ENCODE peak calls at places on chromosomes 6 and 20, in four cellular contexts. One of them, this sample, is unnamed.
A peak's percentile ranks its signal among the peaks of the same experiment; 100 is the strongest.

GRCh38 chr6:134247271-134247833 is 70.6 kb downstream of the SGK1 start:
- DNase-seq in stimulated activated CD8-positive, alpha-beta memory T cell treated with anti-CD3 and anti-CD28 coated beads, Interleukin-2, amount 100 ng/mL, for 1 hour: peak; percentile 31
- DNase-seq in left cardiac atrium: no peak
- DNase-seq in fibroblast of mammary gland: no peak
- DNase-seq in this sample: peak; percentile 67

GRCh38 chr6:106199998-106200397 is 113.9 kb downstream of the PRDM1 start:
- DNase-seq in stimulated activated CD8-positive, alpha-beta memory T cell treated with anti-CD3 and anti-CD28 coated beads, Interleukin-2, amount 100 ng/mL, for 1 hour: no peak
- DNase-seq in left cardiac atrium: no peak
- DNase-seq in fibroblast of mammary gland: peak; percentile 89
- DNase-seq in this sample: no peak

GRCh38 chr6:10633216-10633615 is 61.2 kb downstream of the C6orf52 start:
- DNase-seq in stimulated activated CD8-positive, alpha-beta memory T cell treated with anti-CD3 and anti-CD28 coated beads, Interleukin-2, amount 100 ng/mL, for 1 hour: no peak
- DNase-seq in left cardiac atrium: no peak
- DNase-seq in fibroblast of mammary gland: peak; percentile 91
- DNase-seq in this sample: no peak

GRCh38 chr6:148530976-148531375 is 188.3 kb downstream of the SASH1 start:
- DNase-seq in stimulated activated CD8-positive, alpha-beta memory T cell treated with anti-CD3 and anti-CD28 coated beads, Interleukin-2, amount 100 ng/mL, for 1 hour: no peak
- DNase-seq in left cardiac atrium: no peak
- DNase-seq in fibroblast of mammary gland: no peak
- DNase-seq in this sample: no peak

GRCh38 chr6:169970306-169970988 is 219.0 kb downstream of the ERMARD start:
- DNase-seq in stimulated activated CD8-positive, alpha-beta memory T cell treated with anti-CD3 and anti-CD28 coated beads, Interleukin-2, amount 100 ng/mL, for 1 hour: no peak
- DNase-seq in left cardiac atrium: no peak
- DNase-seq in fibroblast of mammary gland: no peak
- DNase-seq in this sample: peak; percentile 16

GRCh38 chr20:22578221-22579118 is 5.9 kb downstream of the FOXA2 start:
- DNase-seq in stimulated activated CD8-positive, alpha-beta memory T cell treated with anti-CD3 and anti-CD28 coated beads, Interleukin-2, amount 100 ng/mL, for 1 hour: no peak
- DNase-seq in left cardiac atrium: no peak
- DNase-seq in fibroblast of mammary gland: no peak
- DNase-seq in this sample: no peak

GRCh38 chr6:121544691-121545090 is 109.2 kb downstream of the GJA1 start:
- DNase-seq in stimulated activated CD8-positive, alpha-beta memory T cell treated with anti-CD3 and anti-CD28 coated beads, Interleukin-2, amount 100 ng/mL, for 1 hour: no peak
- DNase-seq in left cardiac atrium: no peak
- DNase-seq in fibroblast of mammary gland: peak; percentile 42
- DNase-seq in this sample: no peak

GRCh38 chr6:33207569-33208088 is 671 bp upstream of the RING1 start:
- DNase-seq in stimulated activated CD8-positive, alpha-beta memory T cell treated with anti-CD3 and anti-CD28 coated beads, Interleukin-2, amount 100 ng/mL, for 1 hour: no peak
- DNase-seq in left cardiac atrium: peak; percentile 68
- DNase-seq in fibroblast of mammary gland: peak; percentile 46
- DNase-seq in this sample: no peak

GRCh38 chr6:41584668-41585205 is 38.6 kb downstream of the FOXP4 start:
- DNase-seq in stimulated activated CD8-positive, alpha-beta memory T cell treated with anti-CD3 and anti-CD28 coated beads, Interleukin-2, amount 100 ng/mL, for 1 hour: no peak
- DNase-seq in left cardiac atrium: no peak
- DNase-seq in fibroblast of mammary gland: no peak
- DNase-seq in this sample: no peak

GRCh38 chr6:137871299-137871698 is 4.2 kb downstream of the TNFAIP3 start:
- DNase-seq in stimulated activated CD8-positive, alpha-beta memory T cell treated with anti-CD3 and anti-CD28 coated beads, Interleukin-2, amount 100 ng/mL, for 1 hour: no peak
- DNase-seq in left cardiac atrium: no peak
- DNase-seq in fibroblast of mammary gland: no peak
- DNase-seq in this sample: peak; percentile 31

GRCh38 chr6:166849762-166850181 is 106.6 kb downstream of the RNASET2 start:
- DNase-seq in stimulated activated CD8-positive, alpha-beta memory T cell treated with anti-CD3 and anti-CD28 coated beads, Interleukin-2, amount 100 ng/mL, for 1 hour: no peak
- DNase-seq in left cardiac atrium: no peak
- DNase-seq in fibroblast of mammary gland: peak; percentile 42
- DNase-seq in this sample: no peak

GRCh38 chr20:591941-592340 is 18.2 kb downstream of the TCF15 start:
- DNase-seq in stimulated activated CD8-positive, alpha-beta memory T cell treated with anti-CD3 and anti-CD28 coated beads, Interleukin-2, amount 100 ng/mL, for 1 hour: no peak
- DNase-seq in left cardiac atrium: no peak
- DNase-seq in fibroblast of mammary gland: no peak
- DNase-seq in this sample: no peak

GRCh38 chr20:43946206-43946491 is 31.5 kb downstream of the TOX2 start:
- DNase-seq in stimulated activated CD8-positive, alpha-beta memory T cell treated with anti-CD3 and anti-CD28 coated beads, Interleukin-2, amount 100 ng/mL, for 1 hour: no peak
- DNase-seq in left cardiac atrium: no peak
- DNase-seq in fibroblast of mammary gland: no peak
- DNase-seq in this sample: no peak

GRCh38 chr6:109523478-109523877 is 40.5 kb upstream of the ZBTB24 start:
- DNase-seq in stimulated activated CD8-positive, alpha-beta memory T cell treated with anti-CD3 and anti-CD28 coated beads, Interleukin-2, amount 100 ng/mL, for 1 hour: no peak
- DNase-seq in left cardiac atrium: no peak
- DNase-seq in fibroblast of mammary gland: peak; percentile 84
- DNase-seq in this sample: no peak

GRCh38 chr6:111573892-111574800 is 31.5 kb downstream of the TRAF3IP2 start:
- DNase-seq in stimulated activated CD8-positive, alpha-beta memory T cell treated with anti-CD3 and anti-CD28 coated beads, Interleukin-2, amount 100 ng/mL, for 1 hour: no peak
- DNase-seq in left cardiac atrium: peak; percentile 73
- DNase-seq in fibroblast of mammary gland: peak; percentile 98
- DNase-seq in this sample: no peak

GRCh38 chr6:51077967-51078518 is 259.4 kb downstream of the TFAP2B start:
- DNase-seq in stimulated activated CD8-positive, alpha-beta memory T cell treated with anti-CD3 and anti-CD28 coated beads, Interleukin-2, amount 100 ng/mL, for 1 hour: no peak
- DNase-seq in left cardiac atrium: no peak
- DNase-seq in fibroblast of mammary gland: no peak
- DNase-seq in this sample: no peak

GRCh38 chr6:34473967-34474366 is 8.1 kb downstream of the PACSIN1 start:
- DNase-seq in stimulated activated CD8-positive, alpha-beta memory T cell treated with anti-CD3 and anti-CD28 coated beads, Interleukin-2, amount 100 ng/mL, for 1 hour: no peak
- DNase-seq in left cardiac atrium: no peak
- DNase-seq in fibroblast of mammary gland: no peak
- DNase-seq in this sample: no peak

GRCh38 chr6:157747395-157747794 is 75.7 kb upstream of the SNX9 start:
- DNase-seq in stimulated activated CD8-positive, alpha-beta memory T cell treated with anti-CD3 and anti-CD28 coated beads, Interleukin-2, amount 100 ng/mL, for 1 hour: no peak
- DNase-seq in left cardiac atrium: no peak
- DNase-seq in fibroblast of mammary gland: no peak
- DNase-seq in this sample: no peak

GRCh38 chr6:111793711-111794111 is 79.5 kb downstream of the FYN start:
- DNase-seq in stimulated activated CD8-positive, alpha-beta memory T cell treated with anti-CD3 and anti-CD28 coated beads, Interleukin-2, amount 100 ng/mL, for 1 hour: no peak
- DNase-seq in left cardiac atrium: no peak
- DNase-seq in fibroblast of mammary gland: no peak
- DNase-seq in this sample: no peak

GRCh38 chr20:20358801-20359200 is 9.1 kb upstream of the INSM1 start:
- DNase-seq in stimulated activated CD8-positive, alpha-beta memory T cell treated with anti-CD3 and anti-CD28 coated beads, Interleukin-2, amount 100 ng/mL, for 1 hour: no peak
- DNase-seq in left cardiac atrium: no peak
- DNase-seq in fibroblast of mammary gland: no peak
- DNase-seq in this sample: no peak

GRCh38 chr6:138499303-138499991 is at the start of gene NHSL1:
- DNase-seq in stimulated activated CD8-positive, alpha-beta memory T cell treated with anti-CD3 and anti-CD28 coated beads, Interleukin-2, amount 100 ng/mL, for 1 hour: no peak
- DNase-seq in left cardiac atrium: no peak
- DNase-seq in fibroblast of mammary gland: no peak
- DNase-seq in this sample: no peak

GRCh38 chr6:144335315-144335861 is 50.3 kb downstream of the UTRN start:
- DNase-seq in stimulated activated CD8-positive, alpha-beta memory T cell treated with anti-CD3 and anti-CD28 coated beads, Interleukin-2, amount 100 ng/mL, for 1 hour: no peak
- DNase-seq in left cardiac atrium: no peak
- DNase-seq in fibroblast of mammary gland: no peak
- DNase-seq in this sample: no peak

GRCh38 chr6:10030942-10031537 is 383.8 kb downstream of the TFAP2A start:
- DNase-seq in stimulated activated CD8-positive, alpha-beta memory T cell treated with anti-CD3 and anti-CD28 coated beads, Interleukin-2, amount 100 ng/mL, for 1 hour: no peak
- DNase-seq in left cardiac atrium: no peak
- DNase-seq in fibroblast of mammary gland: no peak
- DNase-seq in this sample: no peak

GRCh38 chr6:13813011-13813410 is 1.3 kb downstream of the MCUR1 start:
- DNase-seq in stimulated activated CD8-positive, alpha-beta memory T cell treated with anti-CD3 and anti-CD28 coated beads, Interleukin-2, amount 100 ng/mL, for 1 hour: no peak
- DNase-seq in left cardiac atrium: no peak
- DNase-seq in fibroblast of mammary gland: no peak
- DNase-seq in this sample: no peak

GRCh38 chr6:14354919-14355572 is 237.5 kb downstream of the CD83 start:
- DNase-seq in stimulated activated CD8-positive, alpha-beta memory T cell treated with anti-CD3 and anti-CD28 coated beads, Interleukin-2, amount 100 ng/mL, for 1 hour: no peak
- DNase-seq in left cardiac atrium: peak; percentile 73
- DNase-seq in fibroblast of mammary gland: peak; percentile 93
- DNase-seq in this sample: no peak

GRCh38 chr20:62219992-62220665 is at the start of gene HRH3:
- DNase-seq in stimulated activated CD8-positive, alpha-beta memory T cell treated with anti-CD3 and anti-CD28 coated beads, Interleukin-2, amount 100 ng/mL, for 1 hour: no peak
- DNase-seq in left cardiac atrium: no peak
- DNase-seq in fibroblast of mammary gland: no peak
- DNase-seq in this sample: no peak

GRCh38 chr6:158543606-158544185 is 16.2 kb upstream of the TMEM181 start:
- DNase-seq in stimulated activated CD8-positive, alpha-beta memory T cell treated with anti-CD3 and anti-CD28 coated beads, Interleukin-2, amount 100 ng/mL, for 1 hour: no peak
- DNase-seq in left cardiac atrium: no peak
- DNase-seq in fibroblast of mammary gland: no peak
- DNase-seq in this sample: no peak

GRCh38 chr6:145028144-145028818 is 707.0 kb downstream of the EPM2A start:
- DNase-seq in stimulated activated CD8-positive, alpha-beta memory T cell treated with anti-CD3 and anti-CD28 coated beads, Interleukin-2, amount 100 ng/mL, for 1 hour: no peak
- DNase-seq in left cardiac atrium: no peak
- DNase-seq in fibroblast of mammary gland: peak; percentile 56
- DNase-seq in this sample: no peak

GRCh38 chr6:115001726-115002436 is 659.1 kb upstream of the HS3ST5 start:
- DNase-seq in stimulated activated CD8-positive, alpha-beta memory T cell treated with anti-CD3 and anti-CD28 coated beads, Interleukin-2, amount 100 ng/mL, for 1 hour: no peak
- DNase-seq in left cardiac atrium: no peak
- DNase-seq in fibroblast of mammary gland: no peak
- DNase-seq in this sample: no peak

GRCh38 chr6:21259660-21260059 is 333.9 kb upstream of the SOX4 start:
- DNase-seq in stimulated activated CD8-positive, alpha-beta memory T cell treated with anti-CD3 and anti-CD28 coated beads, Interleukin-2, amount 100 ng/mL, for 1 hour: no peak
- DNase-seq in left cardiac atrium: no peak
- DNase-seq in fibroblast of mammary gland: no peak
- DNase-seq in this sample: no peak

GRCh38 chr20:57663241-57663640 is 43.0 kb upstream of the ZBP1 start:
- DNase-seq in stimulated activated CD8-positive, alpha-beta memory T cell treated with anti-CD3 and anti-CD28 coated beads, Interleukin-2, amount 100 ng/mL, for 1 hour: no peak
- DNase-seq in left cardiac atrium: peak; percentile 7
- DNase-seq in fibroblast of mammary gland: no peak
- DNase-seq in this sample: no peak

GRCh38 chr20:35756404-35756803 is 14.3 kb upstream of the RBM39 start:
- DNase-seq in stimulated activated CD8-positive, alpha-beta memory T cell treated with anti-CD3 and anti-CD28 coated beads, Interleukin-2, amount 100 ng/mL, for 1 hour: no peak
- DNase-seq in left cardiac atrium: no peak
- DNase-seq in fibroblast of mammary gland: no peak
- DNase-seq in this sample: no peak

GRCh38 chr20:38791291-38791690 is 14.2 kb upstream of the PPP1R16B start:
- DNase-seq in stimulated activated CD8-positive, alpha-beta memory T cell treated with anti-CD3 and anti-CD28 coated beads, Interleukin-2, amount 100 ng/mL, for 1 hour: no peak
- DNase-seq in left cardiac atrium: no peak
- DNase-seq in fibroblast of mammary gland: no peak
- DNase-seq in this sample: no peak

GRCh38 chr20:2131366-2131765 is 29.7 kb downstream of the STK35 start:
- DNase-seq in stimulated activated CD8-positive, alpha-beta memory T cell treated with anti-CD3 and anti-CD28 coated beads, Interleukin-2, amount 100 ng/mL, for 1 hour: no peak
- DNase-seq in left cardiac atrium: no peak
- DNase-seq in fibroblast of mammary gland: peak; percentile 79
- DNase-seq in this sample: no peak

GRCh38 chr20:4038047-4038459 is 22.7 kb upstream of the RNF24 start:
- DNase-seq in stimulated activated CD8-positive, alpha-beta memory T cell treated with anti-CD3 and anti-CD28 coated beads, Interleukin-2, amount 100 ng/mL, for 1 hour: peak; percentile 58
- DNase-seq in left cardiac atrium: peak; percentile 65
- DNase-seq in fibroblast of mammary gland: peak; percentile 73
- DNase-seq in this sample: peak; percentile 89

GRCh38 chr6:31178143-31179041 is 7.9 kb upstream of the POU5F1 start:
- DNase-seq in stimulated activated CD8-positive, alpha-beta memory T cell treated with anti-CD3 and anti-CD28 coated beads, Interleukin-2, amount 100 ng/mL, for 1 hour: no peak
- DNase-seq in left cardiac atrium: no peak
- DNase-seq in fibroblast of mammary gland: no peak
- DNase-seq in this sample: no peak

GRCh38 chr6:30493643-30494250 is 4.4 kb downstream of the HLA-E start:
- DNase-seq in stimulated activated CD8-positive, alpha-beta memory T cell treated with anti-CD3 and anti-CD28 coated beads, Interleukin-2, amount 100 ng/mL, for 1 hour: no peak
- DNase-seq in left cardiac atrium: no peak
- DNase-seq in fibroblast of mammary gland: no peak
- DNase-seq in this sample: peak; percentile 49

GRCh38 chr20:62921119-62921687 is 5.1 kb downstream of the DIDO1 start:
- DNase-seq in stimulated activated CD8-positive, alpha-beta memory T cell treated with anti-CD3 and anti-CD28 coated beads, Interleukin-2, amount 100 ng/mL, for 1 hour: peak; percentile 45
- DNase-seq in left cardiac atrium: peak; percentile 40
- DNase-seq in fibroblast of mammary gland: peak; percentile 63
- DNase-seq in this sample: peak; percentile 57